ENCODE peak calls at places on chromosomes 4 and X, in ten cellular contexts. O, P, Q, L, X, G, U, Y, B and F are unnamed samples.

GRCh38 chrX:71910526-71911022 is at the start of gene NHSL2:
- DNase-seq in O (no peak), P (peak), Q (no peak), L (peak), X (no peak), G (peak), U (peak), Y (no peak), B (peak), F (peak)

GRCh38 chr4:2058264-2059033 is 678 bp upstream of the NAT8L start:
- DNase-seq in O (no peak), P (no peak), Q (no peak), L (no peak), X (peak), G (no peak), U (no peak), Y (peak), B (no peak), F (no peak)

GRCh38 chr4:109973529-109973905 is 60.8 kb downstream of the EGF start:
- DNase-seq in O (no peak), P (no peak), Q (no peak), L (no peak), X (no peak), G (no peak), U (no peak), Y (no peak), B (no peak), F (no peak)

GRCh38 chr4:181418491-181418890 is 824.7 kb upstream of the TENM3 start:
- DNase-seq in O (no peak), P (no peak), Q (no peak), L (no peak), X (no peak), G (no peak), U (no peak), Y (no peak), B (no peak), F (no peak)

GRCh38 chrX:15465896-15466651 is 27.1 kb downstream of the PIR start:
- DNase-seq in O (no peak), P (no peak), Q (no peak), L (no peak), X (no peak), G (no peak), U (peak), Y (no peak), B (peak), F (no peak)

GRCh38 chr4:1192091-1192492 is 19.7 kb upstream of the SPON2 start:
- DNase-seq in O (peak), P (peak), Q (peak), L (peak), X (peak), G (no peak), U (no peak), Y (no peak), B (no peak), F (peak)

GRCh38 chrX:21375795-21376069 is 1.5 kb downstream of the CNKSR2 start:
- DNase-seq in O (no peak), P (no peak), Q (no peak), L (no peak), X (no peak), G (no peak), U (peak), Y (no peak), B (peak), F (no peak)

GRCh38 chr4:121789960-121790829 is 10.9 kb upstream of the EXOSC9 start:
- DNase-seq in O (peak), P (peak), Q (no peak), L (no peak), X (no peak), G (no peak), U (no peak), Y (no peak), B (no peak), F (no peak)

GRCh38 chr4:110667670-110668069 is 44.8 kb upstream of the PITX2 start:
- DNase-seq in O (no peak), P (no peak), Q (no peak), L (no peak), X (peak), G (no peak), U (no peak), Y (no peak), B (no peak), F (no peak)

GRCh38 chr4:4918067-4918466 is 58.6 kb downstream of the MSX1 start:
- DNase-seq in O (no peak), P (no peak), Q (no peak), L (no peak), X (no peak), G (no peak), U (no peak), Y (no peak), B (no peak), F (no peak)